ENCODE peak calls at places on chromosomes 3 and 15, in six cellular contexts. G is H9, E is neuronal stem cell, K is mesenchymal stem cell, B is H1, S is trophoblast cell. P is an unnamed sample.
A peak's percentile ranks its signal among the peaks of the same experiment; 100 is the strongest.

GRCh38 chr15:51888593-51889195 is 59.2 kb downstream of the TMOD3 start:
- DNase-seq in G (no peak), E (no peak), K (peak; percentile 50), B (no peak), S (no peak), P (peak; percentile 31)

GRCh38 chr3:196287066-196287404 is 491 bp downstream of the PCYT1A start:
- DNase-seq in G (no peak), E (no peak), K (peak; percentile 59), B (no peak), S (no peak), P (no peak)

GRCh38 chr15:101060576-101061551 is 141.7 kb downstream of the LRRK1 start:
- DNase-seq in G (peak; percentile 32), E (no peak), K (no peak), B (peak; percentile 47), S (no peak), P (no peak)

GRCh38 chr3:45921158-45922038 is 21.9 kb upstream of the CXCR6 start:
- DNase-seq in G (no peak), E (no peak), K (no peak), B (no peak), S (no peak), P (no peak)

GRCh38 chr15:91655891-91656290 is 197.6 kb upstream of the SLCO3A1 start:
- DNase-seq in G (no peak), E (no peak), K (no peak), B (no peak), S (no peak), P (no peak)

GRCh38 chr3:101861212-101861977 is 12.1 kb downstream of the NFKBIZ start:
- DNase-seq in G (no peak), E (no peak), K (peak; percentile 83), B (no peak), S (no peak), P (peak; percentile 56)

GRCh38 chr3:125990253-125990970 is 21.4 kb downstream of the ROPN1B start:
- DNase-seq in G (peak; percentile 98), E (no peak), K (peak; percentile 79), B (peak; percentile 82), S (peak; percentile 75), P (peak; percentile 78)

GRCh38 chr3:36525115-36525711 is 144.9 kb downstream of the STAC start:
- DNase-seq in G (no peak), E (no peak), K (peak; percentile 46), B (no peak), S (no peak), P (peak; percentile 4)

GRCh38 chr3:83065861-83066260 is 1304.4 kb upstream of the GBE1 start:
- DNase-seq in G (no peak), E (no peak), K (no peak), B (no peak), S (no peak), P (no peak)

GRCh38 chr3:127768346-127769008 is 53.8 kb downstream of the MGLL start:
- DNase-seq in G (no peak), E (no peak), K (peak; percentile 95), B (no peak), S (peak; percentile 73), P (peak; percentile 99)

DNA sequence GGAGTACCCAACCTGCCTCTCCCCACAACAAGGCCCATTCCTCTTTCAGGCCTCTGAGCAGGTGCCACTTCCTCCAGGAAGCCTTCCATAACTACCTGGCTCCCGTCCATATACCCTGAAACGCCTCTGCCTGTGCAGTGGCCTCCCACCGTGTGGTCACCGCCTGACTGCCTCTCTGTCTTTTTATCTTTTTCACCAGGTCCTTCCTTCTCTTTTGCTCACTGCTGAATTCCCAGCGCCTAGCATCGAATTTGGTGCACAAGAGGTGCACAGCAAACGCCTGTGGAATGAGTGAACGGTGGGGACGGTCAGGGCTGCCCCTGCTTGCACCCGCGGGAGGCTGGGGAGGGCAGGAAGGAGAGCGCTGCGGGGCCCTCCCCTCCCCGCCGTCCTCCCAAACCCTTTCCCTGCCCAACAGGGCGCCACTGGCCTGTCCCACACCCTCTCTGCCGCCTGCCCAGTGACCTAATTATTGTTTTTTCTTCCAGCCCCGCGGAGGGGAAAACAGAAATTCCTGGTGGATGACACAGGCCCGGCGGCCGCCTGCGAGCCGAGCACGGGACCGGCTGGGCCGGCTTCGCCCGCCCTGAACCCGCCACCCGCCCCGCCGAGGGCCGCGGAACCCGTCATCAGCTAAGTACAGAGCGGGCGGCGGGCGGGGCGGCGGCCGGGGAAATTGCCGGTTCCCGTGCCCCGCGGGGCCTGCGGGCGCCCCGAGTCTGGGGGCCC is 140.1 kb downstream of the SMAD6 start:
- DNase-seq in G (no peak), E (peak; percentile 46), K (peak; percentile 96), B (no peak), S (peak; percentile 92), P (peak; percentile 89)
- H3K14ac ChIP-seq in G (no peak overlapping the region), E (no peak overlapping the region), K (no peak overlapping the region), B (no peak overlapping the region), S (peak overlapping the region; percentile 87), P (peak overlapping the region; percentile 19)

GRCh38 chr3:134667461-134667860 is 16.6 kb upstream of the KY start:
- DNase-seq in G (no peak), E (no peak), K (no peak), B (no peak), S (no peak), P (no peak)
- H3K14ac ChIP-seq in G (no peak overlapping the region), E (no peak overlapping the region), K (no peak overlapping the region), B (no peak overlapping the region), S (no peak overlapping the region), P (no peak overlapping the region)

GRCh38 chr3:165827883-165828282 is 9.3 kb downstream of the BCHE start:
- DNase-seq in G (no peak), E (no peak), K (no peak), B (no peak), S (no peak), P (no peak)
- H3K14ac ChIP-seq in G (no peak overlapping the region), E (no peak overlapping the region), K (no peak overlapping the region), B (no peak overlapping the region), S (no peak overlapping the region), P (no peak overlapping the region)

GRCh38 chr3:57646723-57647122 is 46.2 kb downstream of the DENND6A start:
- DNase-seq in G (no peak), E (no peak), K (peak; percentile 20), B (no peak), S (peak; percentile 3), P (peak; percentile 27)
- H3K14ac ChIP-seq in G (no peak overlapping the region), E (no peak overlapping the region), K (no peak overlapping the region), B (no peak overlapping the region), S (no peak overlapping the region), P (no peak overlapping the region)

GRCh38 chr3:136984837-136985236 is 27.1 kb downstream of the IL20RB start:
- DNase-seq in G (no peak), E (no peak), K (peak; percentile 65), B (no peak), S (no peak), P (peak; percentile 74)
- H3K14ac ChIP-seq in G (no peak overlapping the region), E (no peak overlapping the region), K (no peak overlapping the region), B (no peak overlapping the region), S (no peak overlapping the region), P (no peak overlapping the region)

P was measured in IMR-90.